ENCODE peak calls at places on chromosome 19, in six cellular contexts. H, D, Z, U, N and G are unnamed samples.

GRCh38 chr19:42052241-42052863 is 17.7 kb downstream of the GRIK5 start:
- DNase-seq in U (no peak), Z (no peak), D (no peak), H (no peak), N (no peak), G (peak; percentile 50)

GRCh38 chr19:44476559-44477408 is 23.5 kb downstream of the ZNF180 start:
- DNase-seq in N (no peak), Z (peak; percentile 16), H (no peak), U (no peak), D (peak; percentile 23), G (no peak)

GRCh38 chr19:1308718-1309117 is 23.0 kb downstream of the EFNA2 start:
- DNase-seq in U (no peak), N (no peak), D (peak; percentile 75), Z (no peak), H (no peak), G (no peak)

GRCh38 chr19:50478901-50479715 is 2.5 kb upstream of the GARIN5A start:
- DNase-seq in N (peak; percentile 82), U (no peak), D (peak; percentile 86), H (no peak), Z (peak; percentile 81), G (no peak)

GRCh38 chr19:58033741-58034475 is at the start of gene ZSCAN1:
- DNase-seq in Z (no peak), D (no peak), H (no peak), N (peak; percentile 96), U (no peak), G (peak; percentile 92)

GRCh38 chr19:22735911-22736645 is 47.9 kb downstream of the ZNF99 start:
- DNase-seq in Z (no peak), H (no peak), D (no peak), U (no peak), N (no peak), G (no peak)

GRCh38 chr19:1183543-1184172 is 9.6 kb upstream of the SBNO2 start:
- DNase-seq in D (no peak), H (peak; percentile 66), Z (peak; percentile 77), N (no peak), U (peak; percentile 73), G (peak; percentile 10)

GRCh38 chr19:41967056-41967783 is 8.1 kb upstream of the RABAC1 start:
- DNase-seq in N (no peak), D (no peak), U (no peak), Z (no peak), H (no peak), G (no peak)

GRCh38 chr19:29771708-29772415 is 39.9 kb upstream of the CCNE1 start:
- DNase-seq in H (no peak), D (peak; percentile 74), N (peak; percentile 78), Z (peak; percentile 41), U (peak; percentile 43), G (peak; percentile 86)

GRCh38 chr19:3507371-3508120 is 1.4 kb downstream of the FZR1 start:
- DNase-seq in U (no peak), D (peak; percentile 47), N (peak; percentile 75), Z (peak; percentile 74), H (no peak), G (peak; percentile 55)

GRCh38 chr19:29680447-29680846 is 15.2 kb downstream of the PLEKHF1 start:
- DNase-seq in D (no peak), N (no peak), Z (no peak), U (no peak), H (no peak), G (no peak)

GRCh38 chr19:47470447-47471195 is 1.1 kb downstream of the SLC8A2 start:
- DNase-seq in U (no peak), N (no peak), D (no peak), Z (no peak), H (no peak), G (no peak)
- H3K27me3 ChIP-seq in U (peaks cover 34% of the 10 kb centered on the region), N (peaks cover 3% of the 10 kb centered on the region), D (peaks cover 13% of the 10 kb centered on the region), Z (peaks cover 43% of the 10 kb centered on the region), H (peaks cover 5% of the 10 kb centered on the region), G (peaks cover 6% of the 10 kb centered on the region)

GRCh38 chr19:11421607-11422098 is 2.5 kb upstream of the RGL3 start:
- DNase-seq in Z (no peak), D (peak; percentile 59), H (no peak), U (no peak), N (peak; percentile 100), G (peak; percentile 77)
- H3K4me2 ChIP-seq in Z (peak overlapping the region; percentile 79), D (no peak overlapping the region), H (peak overlapping the region; percentile 74), U (no peak overlapping the region), N (peak overlapping the region; percentile 98), G (no peak overlapping the region)

GRCh38 chr19:33675501-33676124 is 53.9 kb downstream of the CHST8 start:
- DNase-seq in U (no peak), H (no peak), Z (no peak), D (no peak), N (no peak), G (no peak)
- TF ChIP-seq YY1 in U (no peak), H (no peak), Z (no peak), D (no peak), N (no peak), G (no peak)

GRCh38 chr19:49415810-49416200 is 7.4 kb downstream of the PTH2 start:
- DNase-seq in U (no peak), D (no peak), N (no peak), H (no peak), Z (no peak), G (no peak)

GRCh38 chr19:49411681-49412321 is 11.4 kb downstream of the PTH2 start:
- DNase-seq in U (no peak), H (no peak), D (no peak), Z (no peak), N (no peak), G (no peak)

GRCh38 chr19:49414256-49414655 is 9.0 kb downstream of the PTH2 start:
- DNase-seq in Z (no peak), N (no peak), U (no peak), D (no peak), H (no peak), G (no peak)

GRCh38 chr19:49415102-49415809 is 8.0 kb downstream of the PTH2 start:
- DNase-seq in D (no peak), U (no peak), N (no peak), Z (no peak), H (peak; percentile 41), G (no peak)

DNA sequence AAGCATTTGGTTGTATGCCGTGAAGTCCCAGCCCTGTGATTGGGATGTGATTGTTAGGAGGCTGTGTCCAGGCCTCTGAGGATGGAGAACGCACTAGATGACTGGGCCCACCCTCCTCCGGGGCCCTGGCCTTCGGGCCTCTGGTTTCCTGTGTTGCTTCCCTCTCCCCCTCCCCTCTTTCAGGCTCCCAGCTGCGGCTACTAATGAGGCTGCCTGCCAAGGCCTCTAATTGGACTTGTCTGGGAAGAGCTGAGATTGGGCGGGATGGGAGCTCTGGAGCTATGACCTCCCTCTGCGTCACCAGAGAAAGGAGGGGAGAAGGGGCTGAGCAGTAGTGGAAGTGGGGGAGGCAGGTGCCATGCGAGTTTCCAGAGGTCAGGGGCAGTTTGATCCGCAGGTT is 9.9 kb downstream of the PTH2 start:
- DNase-seq in N (no peak), Z (no peak), D (no peak), U (no peak), H (no peak), G (peak; percentile 74)
- H3K27me3 ChIP-seq in N (no peaks in the 10 kb centered on the region), Z (peaks cover 69% of the 10 kb centered on the region), D (no peaks in the 10 kb centered on the region), U (no peaks in the 10 kb centered on the region), H (peaks cover 1% of the 10 kb centered on the region), G (peaks cover 21% of the 10 kb centered on the region)

GRCh38 chr19:18291019-18291524 is 9.7 kb upstream of the JUND start:
- DNase-seq in H (no peak), D (peak; percentile 46), U (no peak), Z (no peak), N (no peak), G (peak; percentile 63)

GRCh38 chr19:18292810-18293641 is 11.6 kb upstream of the JUND start:
- DNase-seq in D (peak; percentile 94), H (no peak), N (peak; percentile 94), Z (peak; percentile 75), U (peak; percentile 73), G (peak; percentile 92)

GRCh38 chr19:18291590-18292459 is 10.4 kb upstream of the JUND start:
- DNase-seq in U (no peak), Z (peak; percentile 51), N (peak; percentile 88), D (peak; percentile 97), H (no peak), G (peak; percentile 89)

GRCh38 chr19:18293642-18294466 is 12.4 kb upstream of the JUND start:
- DNase-seq in D (no peak), Z (no peak), N (no peak), U (no peak), H (no peak), G (no peak)

GRCh38 chr19:18292460-18292809 is 11.0 kb upstream of the JUND start:
- DNase-seq in N (peak; percentile 82), Z (no peak), D (no peak), U (no peak), H (no peak), G (no peak)
- H3K4me2 ChIP-seq in N (peak overlapping the region; percentile 84), Z (peak overlapping the region; percentile 97), D (peak overlapping the region; percentile 100), U (peak overlapping the region; percentile 98), H (peak overlapping the region; percentile 99), G (peak overlapping the region; percentile 96)

GRCh38 chr19:33677745-33678426 is 56.1 kb downstream of the CHST8 start:
- DNase-seq in U (no peak), N (peak; percentile 78), Z (no peak), H (no peak), D (peak; percentile 6), G (no peak)

GRCh38 chr19:33674575-33675367 is 53.0 kb downstream of the CHST8 start:
- DNase-seq in Z (no peak), N (no peak), H (no peak), U (no peak), D (no peak), G (peak; percentile 63)

GRCh38 chr19:33678796-33679195 is 57.0 kb downstream of the CHST8 start:
- DNase-seq in N (no peak), H (no peak), Z (no peak), U (no peak), D (no peak), G (peak; percentile 37)

GRCh38 chr19:33679696-33680095 is 57.9 kb downstream of the CHST8 start:
- DNase-seq in H (no peak), N (no peak), U (no peak), Z (no peak), D (no peak), G (no peak)

GRCh38 chr19:33676999-33677665 is 55.4 kb downstream of the CHST8 start:
- DNase-seq in H (no peak), U (no peak), Z (no peak), D (no peak), N (no peak), G (peak; percentile 86)
- TF ChIP-seq YY1 in H (no peak), U (no peak), Z (no peak), D (no peak), N (no peak), G (no peak)

DNA sequence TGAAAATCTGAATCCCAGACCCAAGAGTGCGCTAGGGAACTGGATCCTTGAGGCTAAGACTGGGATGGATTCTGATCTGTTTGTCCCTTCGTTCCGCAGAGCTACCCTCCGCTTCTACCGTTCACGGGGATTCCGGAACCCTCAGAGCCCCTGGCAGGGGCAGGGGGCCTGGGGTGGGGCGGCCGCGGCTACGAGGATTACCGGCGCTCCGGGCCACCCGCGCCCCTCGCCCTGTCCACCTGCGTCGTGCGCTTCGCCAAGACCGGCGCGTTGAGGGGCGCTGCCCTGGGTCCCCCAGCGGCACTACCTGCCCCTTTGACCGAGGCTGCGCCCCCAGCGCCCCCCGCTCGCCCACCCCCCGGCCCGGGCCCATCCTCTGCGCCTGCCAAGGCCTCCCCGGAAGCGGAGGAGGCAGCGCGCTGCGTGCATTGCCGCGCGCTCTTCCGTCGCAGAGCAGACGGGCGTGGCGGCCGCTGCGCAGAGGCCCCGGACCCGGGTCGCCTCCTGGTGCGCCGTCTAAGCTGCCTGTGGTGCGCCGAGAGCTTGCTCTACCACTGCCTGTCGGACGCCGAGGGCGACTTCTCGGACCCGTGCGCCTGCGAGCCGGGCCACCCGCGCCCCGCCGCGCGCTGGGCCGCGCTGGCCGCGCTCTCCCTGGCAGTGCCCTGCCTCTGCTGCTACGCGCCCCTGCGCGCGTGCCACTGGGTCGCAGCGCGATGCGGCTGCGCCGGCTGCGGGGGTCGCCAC is 7.1 kb downstream of the SPRED3 start:
- DNase-seq in U (no peak), D (no peak), Z (no peak), H (no peak), N (no peak), G (no peak)
- H3K27me3 ChIP-seq in U (no peaks in the 10 kb centered on the region), D (no peaks in the 10 kb centered on the region), Z (peaks cover 41% of the 10 kb centered on the region), H (peaks cover 5% of the 10 kb centered on the region), N (peaks cover 32% of the 10 kb centered on the region), G (no peaks in the 10 kb centered on the region)